ENCODE peak calls at places on chromosomes 12 and 14, in five cellular contexts. One of them, this sample, is unnamed.

GRCh38 chr14:55715889-55716288 is 135.9 kb downstream of the KTN1 start:
- DNase-seq in astrocyte of the spinal cord: peak
- DNase-seq in AG04450: no peak
- DNase-seq in heart left ventricle: peak
- DNase-seq in right lobe of liver: no peak
- DNase-seq in this sample: peak

GRCh38 chr14:98725676-98726075 is 546.3 kb downstream of the BCL11B start:
- DNase-seq in right lobe of liver: no peak
- DNase-seq in AG04450: no peak
- DNase-seq in astrocyte of the spinal cord: no peak
- DNase-seq in heart left ventricle: no peak
- DNase-seq in this sample: no peak

GRCh38 chr14:59882957-59883356 is 12.4 kb upstream of the RTN1 start:
- DNase-seq in right lobe of liver: no peak
- DNase-seq in AG04450: no peak
- DNase-seq in heart left ventricle: no peak
- DNase-seq in astrocyte of the spinal cord: no peak
- DNase-seq in this sample: no peak

GRCh38 chr12:10364839-10365681 is 24.8 kb downstream of the KLRK1 start:
- DNase-seq in right lobe of liver: peak
- DNase-seq in astrocyte of the spinal cord: peak
- DNase-seq in AG04450: peak
- DNase-seq in heart left ventricle: peak
- DNase-seq in this sample: peak

GRCh38 chr14:64541261-64541970 is 875 bp downstream of the HSPA2 start:
- DNase-seq in heart left ventricle: peak
- DNase-seq in AG04450: no peak
- DNase-seq in astrocyte of the spinal cord: no peak
- DNase-seq in right lobe of liver: peak
- DNase-seq in this sample: no peak

GRCh38 chr14:65966188-65966587 is 520.0 kb upstream of the CCDC196 start:
- DNase-seq in astrocyte of the spinal cord: no peak
- DNase-seq in heart left ventricle: no peak
- DNase-seq in right lobe of liver: no peak
- DNase-seq in AG04450: no peak
- DNase-seq in this sample: no peak

GRCh38 chr12:74722709-74723108 is 185.1 kb downstream of the ATXN7L3B start:
- DNase-seq in AG04450: no peak
- DNase-seq in right lobe of liver: no peak
- DNase-seq in heart left ventricle: no peak
- DNase-seq in astrocyte of the spinal cord: no peak
- DNase-seq in this sample: no peak

GRCh38 chr12:65881965-65882413 is 57.7 kb downstream of the HMGA2 start:
- DNase-seq in heart left ventricle: peak
- DNase-seq in right lobe of liver: peak
- DNase-seq in astrocyte of the spinal cord: peak
- DNase-seq in AG04450: no peak
- DNase-seq in this sample: peak

GRCh38 chr14:100670017-100670974 is 56.4 kb upstream of the DLK1 start:
- DNase-seq in right lobe of liver: no peak
- DNase-seq in astrocyte of the spinal cord: no peak
- DNase-seq in heart left ventricle: no peak
- DNase-seq in AG04450: no peak
- DNase-seq in this sample: no peak

GRCh38 chr12:60805340-60805739 is 1209.5 kb downstream of the SLC16A7 start:
- DNase-seq in heart left ventricle: no peak
- DNase-seq in right lobe of liver: no peak
- DNase-seq in AG04450: no peak
- DNase-seq in astrocyte of the spinal cord: no peak
- DNase-seq in this sample: no peak

GRCh38 chr12:113896194-113896593 is 69.9 kb downstream of the RBM19 start:
- DNase-seq in astrocyte of the spinal cord: no peak
- DNase-seq in right lobe of liver: no peak
- DNase-seq in heart left ventricle: no peak
- DNase-seq in AG04450: no peak
- DNase-seq in this sample: no peak

GRCh38 chr14:33999771-34000291 is 49.0 kb upstream of the EGLN3 start:
- DNase-seq in astrocyte of the spinal cord: no peak
- DNase-seq in AG04450: no peak
- DNase-seq in right lobe of liver: no peak
- DNase-seq in heart left ventricle: no peak
- DNase-seq in this sample: no peak

GRCh38 chr14:35201066-35201465 is 78.7 kb downstream of the PRORP start:
- DNase-seq in heart left ventricle: no peak
- DNase-seq in AG04450: no peak
- DNase-seq in astrocyte of the spinal cord: no peak
- DNase-seq in right lobe of liver: no peak
- DNase-seq in this sample: no peak

GRCh38 chr14:81471062-81471461 is 62.6 kb downstream of the SEL1L start:
- DNase-seq in right lobe of liver: no peak
- DNase-seq in heart left ventricle: no peak
- DNase-seq in astrocyte of the spinal cord: no peak
- DNase-seq in AG04450: no peak
- DNase-seq in this sample: no peak

GRCh38 chr12:91687052-91688017 is 458.3 kb downstream of the BTG1 start:
- DNase-seq in heart left ventricle: no peak
- DNase-seq in right lobe of liver: no peak
- DNase-seq in astrocyte of the spinal cord: peak
- DNase-seq in AG04450: no peak
- DNase-seq in this sample: no peak

GRCh38 chr12:71871116-71871515 is 31.6 kb downstream of the TBC1D15 start:
- DNase-seq in heart left ventricle: no peak
- DNase-seq in AG04450: peak
- DNase-seq in right lobe of liver: no peak
- DNase-seq in astrocyte of the spinal cord: peak
- DNase-seq in this sample: peak

GRCh38 chr14:61381589-61381988 is 60.2 kb downstream of the PRKCH start:
- DNase-seq in AG04450: no peak
- DNase-seq in astrocyte of the spinal cord: no peak
- DNase-seq in heart left ventricle: no peak
- DNase-seq in right lobe of liver: no peak
- DNase-seq in this sample: no peak

GRCh38 chr14:58637391-58638230 is at the start of gene DACT1:
- DNase-seq in heart left ventricle: peak
- DNase-seq in AG04450: peak
- DNase-seq in astrocyte of the spinal cord: peak
- DNase-seq in right lobe of liver: peak
- DNase-seq in this sample: peak

GRCh38 chr12:89636776-89637160 is 71.9 kb downstream of the ATP2B1 start:
- DNase-seq in heart left ventricle: no peak
- DNase-seq in right lobe of liver: no peak
- DNase-seq in AG04450: no peak
- DNase-seq in astrocyte of the spinal cord: no peak
- DNase-seq in this sample: no peak

GRCh38 chr12:114163766-114164165 is 197.6 kb upstream of the RBM19 start:
- DNase-seq in heart left ventricle: no peak
- DNase-seq in right lobe of liver: no peak
- DNase-seq in astrocyte of the spinal cord: peak
- DNase-seq in AG04450: peak
- DNase-seq in this sample: peak

GRCh38 chr12:29879606-29880308 is 96.0 kb upstream of the TMTC1 start:
- DNase-seq in heart left ventricle: no peak
- DNase-seq in AG04450: no peak
- DNase-seq in right lobe of liver: no peak
- DNase-seq in astrocyte of the spinal cord: no peak
- DNase-seq in this sample: no peak

GRCh38 chr14:50260511-50260910 is 29.1 kb upstream of the SOS2 start:
- DNase-seq in right lobe of liver: no peak
- DNase-seq in astrocyte of the spinal cord: peak
- DNase-seq in heart left ventricle: no peak
- DNase-seq in AG04450: peak
- DNase-seq in this sample: peak

GRCh38 chr14:24311837-24312615 is 724 bp downstream of the LTB4R start:
- DNase-seq in right lobe of liver: no peak
- DNase-seq in AG04450: no peak
- DNase-seq in astrocyte of the spinal cord: no peak
- DNase-seq in heart left ventricle: no peak
- DNase-seq in this sample: no peak

GRCh38 chr14:24312736-24313507 is 1.6 kb downstream of the LTB4R start:
- DNase-seq in AG04450: no peak
- DNase-seq in right lobe of liver: no peak
- DNase-seq in astrocyte of the spinal cord: no peak
- DNase-seq in heart left ventricle: peak
- DNase-seq in this sample: no peak

GRCh38 chr14:24309538-24310386 is at the start of gene LTB4R2:
- DNase-seq in AG04450: no peak
- DNase-seq in right lobe of liver: no peak
- DNase-seq in astrocyte of the spinal cord: no peak
- DNase-seq in heart left ventricle: no peak
- DNase-seq in this sample: no peak

GRCh38 chr14:24310387-24310665 is 386 bp downstream of the LTB4R2 start:
- DNase-seq in heart left ventricle: no peak
- DNase-seq in right lobe of liver: peak
- DNase-seq in astrocyte of the spinal cord: no peak
- DNase-seq in AG04450: no peak
- DNase-seq in this sample: no peak

DNA sequence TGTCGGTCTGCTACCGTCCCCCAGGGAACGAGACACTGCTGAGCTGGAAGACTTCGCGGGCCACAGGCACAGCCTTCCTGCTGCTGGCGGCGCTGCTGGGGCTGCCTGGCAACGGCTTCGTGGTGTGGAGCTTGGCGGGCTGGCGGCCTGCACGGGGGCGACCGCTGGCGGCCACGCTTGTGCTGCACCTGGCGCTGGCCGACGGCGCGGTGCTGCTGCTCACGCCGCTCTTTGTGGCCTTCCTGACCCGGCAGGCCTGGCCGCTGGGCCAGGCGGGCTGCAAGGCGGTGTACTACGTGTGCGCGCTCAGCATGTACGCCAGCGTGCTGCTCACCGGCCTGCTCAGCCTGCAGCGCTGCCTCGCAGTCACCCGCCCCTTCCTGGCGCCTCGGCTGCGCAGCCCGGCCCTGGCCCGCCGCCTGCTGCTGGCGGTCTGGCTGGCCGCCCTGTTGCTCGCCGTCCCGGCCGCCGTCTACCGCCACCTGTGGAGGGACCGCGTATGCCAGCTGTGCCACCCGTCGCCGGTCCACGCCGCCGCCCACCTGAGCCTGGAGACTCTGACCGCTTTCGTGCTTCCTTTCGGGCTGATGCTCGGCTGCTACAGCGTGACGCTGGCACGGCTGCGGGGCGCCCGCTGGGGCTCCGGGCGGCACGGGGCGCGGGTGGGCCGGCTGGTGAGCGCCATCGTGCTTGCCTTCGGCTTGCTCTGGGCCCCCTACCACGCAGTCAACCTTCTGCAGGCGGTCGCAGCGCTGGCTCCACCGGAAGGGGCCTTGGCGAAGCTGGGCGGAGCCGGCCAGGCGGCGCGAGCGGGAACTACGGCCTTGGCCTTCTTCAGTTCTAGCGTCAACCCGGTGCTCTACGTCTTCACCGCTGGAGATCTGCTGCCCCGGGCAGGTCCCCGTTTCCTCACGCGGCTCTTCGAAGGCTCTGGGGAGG is at the start of gene LTB4R:
- DNase-seq in astrocyte of the spinal cord: peak
- DNase-seq in heart left ventricle: peak
- DNase-seq in AG04450: no peak
- DNase-seq in right lobe of liver: peak
- DNase-seq in this sample: no peak
- H3K4me3 ChIP-seq in astrocyte of the spinal cord: no peak
- H3K4me3 ChIP-seq in heart left ventricle: peak
- H3K4me3 ChIP-seq in AG04450: peak
- H3K4me3 ChIP-seq in right lobe of liver: peak
- H3K4me3 ChIP-seq in this sample: peak

DNA sequence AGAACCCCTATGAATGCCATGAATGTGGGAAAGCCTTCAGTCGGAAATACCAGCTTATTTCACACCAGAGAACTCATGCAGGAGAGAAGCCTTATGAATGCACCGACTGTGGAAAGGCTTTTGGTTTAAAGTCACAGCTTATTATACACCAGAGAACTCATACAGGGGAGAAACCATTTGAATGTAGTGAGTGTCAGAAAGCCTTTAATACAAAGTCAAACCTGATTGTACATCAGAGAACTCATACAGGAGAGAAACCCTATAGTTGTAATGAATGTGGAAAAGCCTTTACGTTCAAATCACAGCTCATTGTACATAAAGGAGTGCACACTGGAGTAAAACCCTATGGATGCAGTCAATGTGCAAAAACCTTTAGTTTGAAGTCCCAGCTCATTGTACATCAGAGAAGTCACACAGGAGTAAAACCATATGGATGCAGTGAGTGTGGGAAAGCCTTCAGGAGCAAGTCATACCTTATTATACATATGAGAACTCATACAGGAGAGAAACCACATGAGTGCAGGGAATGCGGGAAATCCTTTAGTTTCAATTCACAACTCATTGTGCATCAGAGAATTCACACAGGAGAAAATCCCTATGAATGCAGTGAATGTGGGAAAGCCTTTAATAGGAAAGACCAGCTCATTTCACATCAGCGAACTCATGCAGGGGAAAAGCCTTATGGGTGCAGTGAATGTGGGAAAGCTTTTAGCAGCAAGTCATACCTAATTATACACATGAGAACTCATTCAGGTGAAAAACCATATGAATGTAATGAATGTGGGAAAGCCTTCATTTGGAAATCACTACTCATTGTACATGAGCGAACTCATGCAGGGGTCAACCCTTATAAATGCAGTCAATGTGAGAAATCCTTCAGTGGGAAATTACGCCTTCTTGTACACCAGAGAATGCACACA is 22.3 kb downstream of the ZNF268 start:
- DNase-seq in AG04450: no peak
- DNase-seq in right lobe of liver: no peak
- DNase-seq in astrocyte of the spinal cord: no peak
- DNase-seq in heart left ventricle: no peak
- DNase-seq in this sample: no peak
- H3K4me3 ChIP-seq in AG04450: no peak
- H3K4me3 ChIP-seq in right lobe of liver: no peak
- H3K4me3 ChIP-seq in astrocyte of the spinal cord: no peak
- H3K4me3 ChIP-seq in heart left ventricle: no peak
- H3K4me3 ChIP-seq in this sample: no peak

GRCh38 chr14:80208426-80208950 is 2.8 kb downstream of the DIO2 start:
- DNase-seq in AG04450: no peak
- DNase-seq in right lobe of liver: no peak
- DNase-seq in heart left ventricle: no peak
- DNase-seq in astrocyte of the spinal cord: no peak
- DNase-seq in this sample: no peak

GRCh38 chr14:80215081-80215480 is 3.8 kb upstream of the DIO2 start:
- DNase-seq in heart left ventricle: no peak
- DNase-seq in astrocyte of the spinal cord: no peak
- DNase-seq in right lobe of liver: no peak
- DNase-seq in AG04450: no peak
- DNase-seq in this sample: no peak

GRCh38 chr14:80212025-80212402 is 710 bp upstream of the DIO2 start:
- DNase-seq in right lobe of liver: no peak
- DNase-seq in astrocyte of the spinal cord: peak
- DNase-seq in AG04450: peak
- DNase-seq in heart left ventricle: no peak
- DNase-seq in this sample: no peak

GRCh38 chr14:80213602-80214001 is 2.3 kb upstream of the DIO2 start:
- DNase-seq in astrocyte of the spinal cord: peak
- DNase-seq in AG04450: no peak
- DNase-seq in heart left ventricle: no peak
- DNase-seq in right lobe of liver: peak
- DNase-seq in this sample: no peak

GRCh38 chr14:80211143-80212024 is at the start of gene DIO2:
- DNase-seq in AG04450: no peak
- DNase-seq in right lobe of liver: no peak
- DNase-seq in astrocyte of the spinal cord: no peak
- DNase-seq in heart left ventricle: peak
- DNase-seq in this sample: no peak
- H3K4me3 ChIP-seq in AG04450: peak
- H3K4me3 ChIP-seq in right lobe of liver: no peak
- H3K4me3 ChIP-seq in astrocyte of the spinal cord: peak
- H3K4me3 ChIP-seq in heart left ventricle: peak
- H3K4me3 ChIP-seq in this sample: peak

GRCh38 chr12:105721915-105722314 is 391.4 kb downstream of the C12orf75 start:
- DNase-seq in astrocyte of the spinal cord: no peak
- DNase-seq in right lobe of liver: no peak
- DNase-seq in AG04450: no peak
- DNase-seq in heart left ventricle: no peak
- DNase-seq in this sample: no peak
- H3K4me3 ChIP-seq in astrocyte of the spinal cord: no peak
- H3K4me3 ChIP-seq in right lobe of liver: no peak
- H3K4me3 ChIP-seq in AG04450: no peak
- H3K4me3 ChIP-seq in heart left ventricle: no peak
- H3K4me3 ChIP-seq in this sample: no peak